ENCODE peak calls at places on chromosome 16, in nine cellular contexts. R is foreskin fibroblast; A is heart left ventricle; E is progenitor cell of endocrine pancreas; B is CD4-positive, alpha-beta T cell; U is GM12878; F is lower leg skin; D is fibroblast of villous mesenchyme; J is A549. Z is an unnamed sample.

GRCh38 chr16:31135535-31136286 is at the start of gene PRSS8:
- DNase-seq in R (no peak), A (no peak), E (peak), B (no peak), U (no peak), F (peak), D (no peak), J (no peak), Z (no peak)

GRCh38 chr16:72569677-72570076 is 397.7 kb upstream of the PMFBP1 start:
- DNase-seq in R (no peak), A (no peak), E (no peak), B (no peak), U (no peak), F (no peak), D (no peak), J (no peak), Z (no peak)

GRCh38 chr16:898761-899677 is 71.8 kb downstream of the LMF1 start:
- DNase-seq in R (no peak), A (no peak), E (no peak), B (no peak), U (no peak), F (no peak), D (no peak), J (no peak), Z (no peak)

GRCh38 chr16:50136399-50136798 is 16.7 kb upstream of the TENT4B start:
- DNase-seq in R (no peak), A (no peak), E (no peak), B (no peak), U (no peak), F (no peak), D (no peak), J (no peak), Z (no peak)

GRCh38 chr16:70529051-70529777 is 5.6 kb downstream of the SF3B3 start:
- DNase-seq in R (peak), A (no peak), E (no peak), B (no peak), U (no peak), F (no peak), D (peak), J (peak), Z (peak)

GRCh38 chr16:89338863-89339262 is 121.4 kb downstream of the ZNF778 start:
- DNase-seq in R (no peak), A (no peak), E (no peak), B (no peak), U (no peak), F (no peak), D (no peak), J (no peak), Z (no peak)

GRCh38 chr16:72149676-72150464 is 22.1 kb downstream of the PMFBP1 start:
- DNase-seq in R (no peak), A (no peak), E (no peak), B (no peak), U (no peak), F (no peak), D (no peak), J (no peak), Z (no peak)

GRCh38 chr16:25494292-25494691 is 197.5 kb upstream of the HS3ST4 start:
- DNase-seq in R (no peak), A (no peak), E (no peak), B (no peak), U (no peak), F (no peak), D (no peak), J (no peak), Z (no peak)

GRCh38 chr16:2983706-2984136 is 3.5 kb upstream of the PKMYT1 start:
- DNase-seq in R (peak), A (peak), E (peak), B (peak), U (no peak), F (peak), D (peak), J (peak), Z (peak)

GRCh38 chr16:11636172-11636721 is 32.0 kb upstream of the SNN start:
- DNase-seq in R (no peak), A (no peak), E (peak), B (no peak), U (no peak), F (no peak), D (no peak), J (no peak), Z (no peak)

GRCh38 chr16:10579965-10580918 is at the start of gene EMP2:
- DNase-seq in R (peak), A (peak), E (peak), B (no peak), U (no peak), F (peak), D (peak), J (peak), Z (peak)

GRCh38 chr16:89285381-89285780 is 67.9 kb downstream of the ZNF778 start:
- DNase-seq in R (no peak), A (no peak), E (no peak), B (no peak), U (no peak), F (no peak), D (no peak), J (no peak), Z (no peak)

GRCh38 chr16:31009894-31010293 is 544 bp downstream of the STX1B start:
- DNase-seq in R (no peak), A (no peak), E (no peak), B (no peak), U (no peak), F (peak), D (no peak), J (no peak), Z (no peak)

GRCh38 chr16:68086860-68087268 is 1.7 kb downstream of the NFATC3 start:
- DNase-seq in R (no peak), A (no peak), E (no peak), B (no peak), U (no peak), F (no peak), D (peak), J (no peak), Z (no peak)

GRCh38 chr16:21952040-21952792 is 945 bp upstream of the UQCRC2 start:
- DNase-seq in R (peak), A (peak), E (peak), B (peak), U (peak), F (peak), D (peak), J (peak), Z (peak)

GRCh38 chr16:56984639-56985038 is 4.7 kb upstream of the NLRC5 start:
- DNase-seq in R (no peak), A (no peak), E (no peak), B (no peak), U (no peak), F (no peak), D (no peak), J (no peak), Z (no peak)

GRCh38 chr16:84950906-84951305 is 60.4 kb downstream of the ZDHHC7 start:
- DNase-seq in R (no peak), A (no peak), E (no peak), B (no peak), U (no peak), F (no peak), D (no peak), J (peak), Z (no peak)
- TF ChIP-seq CTCF in R (no peak), A (no peak), E (no peak), B (no peak), U (peak), F (no peak), D (peak), J (peak), Z (peak)

GRCh38 chr16:67015317-67015731 is 13.6 kb upstream of the CBFB start:
- DNase-seq in R (no peak), A (no peak), E (no peak), B (no peak), U (no peak), F (peak), D (no peak), J (peak), Z (no peak)

GRCh38 chr16:67016143-67016542 is 12.8 kb upstream of the CBFB start:
- DNase-seq in R (no peak), A (no peak), E (no peak), B (no peak), U (no peak), F (peak), D (no peak), J (no peak), Z (no peak)

GRCh38 chr16:67013238-67013822 is 15.6 kb upstream of the CBFB start:
- DNase-seq in R (no peak), A (peak), E (no peak), B (no peak), U (no peak), F (no peak), D (no peak), J (no peak), Z (no peak)

GRCh38 chr16:67014641-67015315 is 14.2 kb upstream of the CBFB start:
- DNase-seq in R (no peak), A (no peak), E (no peak), B (no peak), U (no peak), F (no peak), D (no peak), J (no peak), Z (no peak)

DNA sequence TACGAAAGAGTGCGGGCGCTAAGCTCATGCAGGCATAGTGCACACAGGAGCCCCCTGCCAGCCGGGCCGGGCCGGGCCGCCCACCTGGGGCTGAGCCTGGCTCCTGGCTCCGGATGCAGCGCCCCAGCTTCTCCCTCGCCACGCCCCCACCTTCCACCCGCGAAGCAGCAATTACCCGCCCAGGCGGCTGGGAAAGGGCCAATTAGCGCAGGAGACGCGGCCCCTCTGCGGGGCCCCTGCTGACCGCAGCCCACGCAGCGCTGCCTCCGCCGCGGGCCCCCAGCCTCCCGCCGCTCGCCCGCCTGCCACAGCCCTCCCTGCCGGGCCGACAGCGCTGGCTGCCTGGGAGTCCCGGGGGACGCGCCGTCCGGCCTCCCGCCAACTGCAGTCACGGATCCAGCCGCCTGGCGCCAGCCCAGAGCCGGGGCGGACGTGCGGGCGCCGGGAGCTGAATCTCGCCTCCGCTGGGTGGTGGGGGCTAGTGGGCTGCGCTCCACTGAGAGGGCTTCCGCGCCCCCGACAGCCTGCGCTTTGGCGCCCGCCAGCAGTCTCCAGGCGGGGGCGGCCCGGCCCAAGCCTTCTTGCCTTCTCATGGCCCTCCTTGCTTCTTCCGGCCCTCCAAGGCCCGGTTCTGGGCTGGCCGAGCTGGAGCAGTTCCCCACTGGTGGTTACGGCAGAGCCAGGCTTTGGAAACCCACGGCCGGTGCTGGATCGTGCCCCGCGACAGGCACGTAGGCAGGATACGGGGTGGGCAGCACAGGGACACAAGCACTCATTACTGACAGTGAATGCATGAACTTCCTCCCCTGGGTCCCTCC is 14.9 kb upstream of the CBFB start:
- DNase-seq in R (peak), A (peak), E (peak), B (peak), U (no peak), F (peak), D (peak), J (no peak), Z (peak)
- TF ChIP-seq CTCF in R (peak), A (no peak), E (peak), B (no peak), U (peak), F (no peak), D (peak), J (no peak), Z (peak)

GRCh38 chr16:13507530-13507929 is 412.4 kb upstream of the ERCC4 start:
- DNase-seq in R (no peak), A (no peak), E (no peak), B (no peak), U (no peak), F (no peak), D (no peak), J (no peak), Z (no peak)

DNA sequence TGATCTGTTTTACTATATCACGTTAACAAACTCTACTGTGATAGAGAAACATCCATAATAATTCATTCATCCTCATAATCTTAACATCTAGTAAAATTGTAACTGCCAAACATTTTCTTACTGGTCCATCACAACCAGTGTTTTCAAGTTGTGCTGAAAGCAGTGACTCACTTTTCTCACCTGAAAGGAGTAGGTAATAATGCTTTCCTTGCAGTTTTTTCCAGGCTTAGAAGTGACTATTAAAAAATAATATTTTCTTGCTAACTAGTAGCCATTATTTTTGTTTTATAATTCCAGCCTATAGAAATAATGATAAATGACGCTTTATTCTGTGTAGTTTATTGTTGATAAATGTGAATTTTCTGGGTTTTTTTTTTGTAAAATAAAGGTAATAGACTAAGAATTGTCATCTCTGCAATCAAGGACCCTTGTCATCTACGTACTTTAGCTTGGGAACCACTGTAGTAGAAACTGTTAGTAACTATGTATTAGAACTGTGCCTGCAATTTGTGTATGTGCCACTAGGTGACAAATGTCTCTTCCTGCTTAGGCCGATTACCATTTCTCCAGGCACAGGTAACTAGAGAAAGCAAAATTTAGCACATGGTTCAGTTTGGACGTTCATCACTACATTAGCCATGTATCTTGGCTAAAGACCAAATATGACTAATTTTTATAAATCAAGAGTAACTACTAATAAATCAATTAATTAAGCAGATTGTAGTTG is 409.4 kb upstream of the ERCC4 start:
- DNase-seq in R (no peak), A (no peak), E (no peak), B (no peak), U (no peak), F (no peak), D (no peak), J (no peak), Z (no peak)
- TF ChIP-seq CTCF in R (no peak), A (no peak), E (peak), B (no peak), U (peak), F (no peak), D (no peak), J (no peak), Z (peak)

DNA sequence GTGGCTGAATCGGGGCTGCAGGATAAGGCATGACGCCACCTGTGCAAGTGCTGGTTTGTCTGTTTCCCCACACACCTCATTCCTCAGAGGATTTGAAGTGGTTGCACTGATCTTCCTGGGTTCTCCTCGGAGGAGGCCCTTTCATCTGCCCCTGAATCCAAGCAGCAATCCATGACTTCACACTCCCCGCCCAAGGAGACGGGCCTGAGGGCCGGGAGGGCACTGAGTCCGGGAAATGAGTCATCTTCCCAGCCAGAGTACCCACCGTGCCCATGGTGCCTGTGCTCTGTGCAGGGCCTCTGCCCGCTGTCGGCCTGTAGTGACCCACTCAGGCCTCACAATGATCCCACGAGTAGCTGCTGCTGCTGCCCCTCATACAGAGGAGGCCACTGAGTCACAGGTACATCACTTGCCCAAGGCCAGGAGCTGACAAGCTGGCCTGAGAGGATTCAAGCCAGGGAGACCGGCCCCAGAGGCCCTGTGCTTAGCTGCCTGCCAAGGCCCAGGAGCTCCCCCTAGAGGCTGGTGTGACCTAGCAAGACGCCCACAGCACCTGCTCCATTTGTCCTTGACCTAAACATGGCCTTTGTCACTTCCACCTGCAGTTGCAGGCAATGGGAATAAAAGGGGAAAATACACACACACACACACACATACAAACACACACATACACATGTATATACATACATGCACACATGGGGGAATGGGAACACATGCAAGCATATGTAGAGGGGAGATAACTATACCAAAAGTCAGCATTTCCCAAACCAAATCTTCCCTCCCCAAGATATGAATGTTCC is 240.0 kb downstream of the C16orf95 start:
- DNase-seq in R (peak), A (no peak), E (peak), B (no peak), U (no peak), F (peak), D (peak), J (peak), Z (peak)
- TF ChIP-seq CTCF in R (peak), A (peak), E (peak), B (no peak), U (peak), F (no peak), D (peak), J (peak), Z (peak)

GRCh38 chr16:7086842-7087616 is 245.6 kb upstream of the RBFOX1 start:
- DNase-seq in R (no peak), A (peak), E (peak), B (no peak), U (no peak), F (no peak), D (no peak), J (peak), Z (no peak)
- TF ChIP-seq CTCF in R (no peak), A (peak), E (peak), B (no peak), U (no peak), F (no peak), D (no peak), J (no peak), Z (no peak)

Z was measured in HFFc6.